ENCODE peak calls at places on chromosomes 16 and 17, in four cellular contexts. One of them, this sample, is unnamed.

GRCh38 chr17:8918811-8919210 is 46.7 kb downstream of the PIK3R5 start:
- DNase-seq in H1: no peak
- DNase-seq in K562: no peak
- DNase-seq in HepG2: no peak
- DNase-seq in this sample: no peak

GRCh38 chr17:71331754-71332153 is 789.1 kb upstream of the SOX9 start:
- DNase-seq in H1: no peak
- DNase-seq in K562: no peak
- DNase-seq in HepG2: no peak
- DNase-seq in this sample: no peak

GRCh38 chr16:85461814-85462404 is 151.2 kb upstream of the GSE1 start:
- DNase-seq in H1: peak; percentile 76
- DNase-seq in K562: peak; percentile 72
- DNase-seq in HepG2: no peak
- DNase-seq in this sample: no peak

GRCh38 chr16:582614-583331 is 7.1 kb upstream of the RAB40C start:
- DNase-seq in H1: peak; percentile 51
- DNase-seq in K562: no peak
- DNase-seq in HepG2: no peak
- DNase-seq in this sample: no peak

GRCh38 chr16:84284168-84284722 is 10.4 kb upstream of the WFDC1 start:
- DNase-seq in H1: peak; percentile 77
- DNase-seq in K562: peak; percentile 35
- DNase-seq in HepG2: peak; percentile 48
- DNase-seq in this sample: no peak

GRCh38 chr17:51050291-51051033 is 70.2 kb downstream of the SPAG9 start:
- DNase-seq in H1: no peak
- DNase-seq in K562: no peak
- DNase-seq in HepG2: no peak
- DNase-seq in this sample: peak; percentile 65

GRCh38 chr17:1487939-1488825 is 4.3 kb downstream of the MYO1C start:
- DNase-seq in H1: peak; percentile 87
- DNase-seq in K562: peak; percentile 67
- DNase-seq in HepG2: peak; percentile 70
- DNase-seq in this sample: no peak

GRCh38 chr16:10009691-10010090 is 172.5 kb downstream of the GRIN2A start:
- DNase-seq in H1: no peak
- DNase-seq in K562: no peak
- DNase-seq in HepG2: no peak
- DNase-seq in this sample: no peak

GRCh38 chr17:28957992-28958355 is 6.7 kb upstream of the PHF12 start:
- DNase-seq in H1: no peak
- DNase-seq in K562: no peak
- DNase-seq in HepG2: no peak
- DNase-seq in this sample: no peak

DNA sequence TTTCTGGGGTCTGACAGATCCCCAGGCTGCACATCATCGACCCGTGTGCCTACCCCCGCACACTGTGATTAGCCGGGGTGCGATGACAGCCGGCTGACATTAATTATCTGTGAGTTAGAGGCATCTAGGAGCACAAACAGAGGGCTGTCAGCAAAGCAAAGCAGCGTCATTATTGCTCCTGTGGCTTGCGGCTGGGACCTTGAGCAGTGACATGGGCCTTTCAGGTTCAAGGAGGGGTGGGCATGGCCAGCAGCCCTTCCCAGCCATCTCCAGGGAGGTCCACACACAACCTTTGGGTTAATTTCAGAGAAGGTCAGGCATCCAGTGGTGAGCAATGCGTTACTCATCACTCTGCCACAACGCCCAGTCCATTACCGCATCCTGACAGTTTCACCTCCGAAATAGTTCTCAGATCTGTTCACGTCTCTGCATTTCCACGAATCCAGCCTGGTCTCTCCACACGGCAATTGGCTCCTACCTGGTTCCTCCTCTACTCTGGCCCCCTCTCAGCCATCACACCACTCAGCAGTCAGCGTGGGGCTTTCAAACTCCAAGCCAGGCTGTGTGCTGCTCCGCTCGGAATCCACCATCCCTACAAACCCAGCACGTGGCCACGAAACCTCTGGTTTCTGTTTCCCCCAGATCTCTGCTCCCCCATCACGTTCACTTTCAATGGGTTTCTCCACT is 249.7 kb upstream of the C16orf82 start:
- DNase-seq in H1: no peak
- DNase-seq in K562: peak; percentile 27
- DNase-seq in HepG2: no peak
- DNase-seq in this sample: no peak
- H3K4me3 ChIP-seq in H1: no peak overlapping the region
- H3K4me3 ChIP-seq in K562: no peak overlapping the region
- H3K4me3 ChIP-seq in HepG2: no peak overlapping the region
- H3K4me3 ChIP-seq in this sample: no peak overlapping the region

GRCh38 chr16:87897563-87898505 is 28.5 kb upstream of the SLC7A5 start:
- DNase-seq in H1: no peak
- DNase-seq in K562: no peak
- DNase-seq in HepG2: no peak
- DNase-seq in this sample: no peak
- TF ChIP-seq ATF2 in H1: no peak
- TF ChIP-seq ATF2 in K562: no peak
- TF ChIP-seq ATF2 in HepG2: no peak
- TF ChIP-seq ATF2 in this sample: no peak

DNA sequence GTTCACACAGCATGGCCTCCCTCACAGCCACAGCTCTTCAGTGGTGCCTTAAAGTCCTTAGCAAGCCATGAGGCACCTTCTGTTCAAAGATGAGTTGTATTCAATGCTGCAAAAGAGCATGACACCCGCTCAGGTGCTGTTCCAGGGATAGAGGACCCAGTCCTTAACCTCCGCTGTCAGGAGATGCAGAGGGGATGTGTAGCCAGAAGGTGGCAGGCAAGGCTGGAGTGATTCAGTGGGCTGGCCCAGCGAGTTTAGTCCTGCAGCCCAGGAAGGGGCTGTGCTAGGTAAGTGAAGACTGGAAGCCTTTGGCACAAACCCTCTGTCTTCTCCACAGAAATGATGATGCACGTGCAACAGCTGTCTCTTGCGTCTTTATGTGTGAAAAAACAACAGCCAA is 25.0 kb upstream of the ADAM11 start:
- DNase-seq in H1: peak; percentile 63
- DNase-seq in K562: peak; percentile 31
- DNase-seq in HepG2: peak; percentile 41
- DNase-seq in this sample: no peak
- H3K4me3 ChIP-seq in H1: no peak overlapping the region
- H3K4me3 ChIP-seq in K562: no peak overlapping the region
- H3K4me3 ChIP-seq in HepG2: no peak overlapping the region
- H3K4me3 ChIP-seq in this sample: no peak overlapping the region

GRCh38 chr17:39527220-39527813 is 66.0 kb downstream of the CDK12 start:
- DNase-seq in H1: no peak
- DNase-seq in K562: peak; percentile 38
- DNase-seq in HepG2: peak; percentile 33
- DNase-seq in this sample: no peak
- TF ChIP-seq ATF2 in H1: no peak
- TF ChIP-seq ATF2 in K562: no peak
- TF ChIP-seq ATF2 in HepG2: no peak
- TF ChIP-seq ATF2 in this sample: no peak

GRCh38 chr17:49814781-49815496 is 26.5 kb downstream of the KAT7 start:
- DNase-seq in H1: no peak
- DNase-seq in K562: no peak
- DNase-seq in HepG2: no peak
- DNase-seq in this sample: no peak

GRCh38 chr17:49817993-49818392 is 29.5 kb downstream of the KAT7 start:
- DNase-seq in H1: no peak
- DNase-seq in K562: no peak
- DNase-seq in HepG2: no peak
- DNase-seq in this sample: no peak

GRCh38 chr17:49819651-49820050 is 28.2 kb downstream of the TAC4 start:
- DNase-seq in H1: no peak
- DNase-seq in K562: no peak
- DNase-seq in HepG2: no peak
- DNase-seq in this sample: no peak

GRCh38 chr17:49819118-49819517 is 28.8 kb downstream of the TAC4 start:
- DNase-seq in H1: no peak
- DNase-seq in K562: no peak
- DNase-seq in HepG2: no peak
- DNase-seq in this sample: no peak

GRCh38 chr17:49815761-49816281 is 27.3 kb downstream of the KAT7 start:
- DNase-seq in H1: no peak
- DNase-seq in K562: no peak
- DNase-seq in HepG2: no peak
- DNase-seq in this sample: no peak
- H3K4me3 ChIP-seq in H1: peak overlapping the region; percentile 16
- H3K4me3 ChIP-seq in K562: no peak overlapping the region
- H3K4me3 ChIP-seq in HepG2: no peak overlapping the region
- H3K4me3 ChIP-seq in this sample: no peak overlapping the region

GRCh38 chr17:59783221-59784016 is 76.0 kb downstream of the VMP1 start:
- DNase-seq in H1: no peak
- DNase-seq in K562: peak; percentile 45
- DNase-seq in HepG2: no peak
- DNase-seq in this sample: no peak

GRCh38 chr17:59790936-59791335 is 83.5 kb downstream of the VMP1 start:
- DNase-seq in H1: no peak
- DNase-seq in K562: no peak
- DNase-seq in HepG2: no peak
- DNase-seq in this sample: no peak

GRCh38 chr17:59786213-59786535 is 78.7 kb downstream of the VMP1 start:
- DNase-seq in H1: no peak
- DNase-seq in K562: no peak
- DNase-seq in HepG2: no peak
- DNase-seq in this sample: no peak

GRCh38 chr17:59786536-59787319 is 79.3 kb downstream of the VMP1 start:
- DNase-seq in H1: no peak
- DNase-seq in K562: peak; percentile 73
- DNase-seq in HepG2: peak; percentile 100
- DNase-seq in this sample: peak; percentile 100

DNA sequence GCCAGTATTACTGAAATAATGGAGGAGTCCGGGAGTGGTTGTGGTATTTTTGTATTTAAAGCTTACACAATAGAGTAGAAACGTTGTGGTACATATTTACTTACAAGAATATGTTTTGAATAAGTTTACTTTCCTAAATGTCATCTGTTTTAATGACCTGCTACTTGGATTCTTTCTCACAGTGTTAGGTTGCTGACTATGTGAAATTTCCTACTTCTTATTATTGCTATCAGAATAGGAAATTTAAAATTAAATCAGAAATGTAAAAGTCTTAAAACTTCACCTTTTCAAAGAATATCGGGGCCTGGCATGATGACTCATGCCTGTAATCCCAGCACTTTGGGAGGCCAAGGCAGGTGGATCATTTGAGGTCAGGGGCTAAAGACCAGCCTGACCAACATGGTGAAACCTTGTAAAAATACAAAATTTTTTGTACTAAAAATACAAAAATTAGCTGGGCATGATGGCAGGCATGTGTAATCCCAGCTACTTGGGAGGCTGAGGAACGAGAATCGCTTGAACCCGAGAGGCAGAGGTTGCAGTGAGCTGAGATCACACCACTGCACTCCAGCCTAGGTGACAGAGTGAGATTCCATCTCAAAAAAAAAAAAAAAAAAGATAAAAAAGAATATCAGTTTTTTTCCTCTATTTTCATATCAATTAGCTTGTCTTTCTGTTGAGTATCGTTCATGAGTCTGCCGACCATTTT is 77.8 kb downstream of the VMP1 start:
- DNase-seq in H1: no peak
- DNase-seq in K562: no peak
- DNase-seq in HepG2: peak; percentile 64
- DNase-seq in this sample: no peak
- TF ChIP-seq ATF2 in H1: no peak
- TF ChIP-seq ATF2 in K562: no peak
- TF ChIP-seq ATF2 in HepG2: peak; percentile 37
- TF ChIP-seq ATF2 in this sample: no peak

GRCh38 chr17:31321481-31321880 is at the start of gene EVI2A:
- DNase-seq in H1: no peak
- DNase-seq in K562: no peak
- DNase-seq in HepG2: no peak
- DNase-seq in this sample: peak; percentile 69
- H3K4me3 ChIP-seq in H1: no peak within 1 kb of the TSS
- H3K4me3 ChIP-seq in K562: no peak within 1 kb of the TSS
- H3K4me3 ChIP-seq in HepG2: no peak within 1 kb of the TSS
- H3K4me3 ChIP-seq in this sample: peak within 1 kb of the TSS; percentile 65

GRCh38 chr17:43962479-43962878 is 8.7 kb upstream of the PYY start:
- DNase-seq in H1: no peak
- DNase-seq in K562: no peak
- DNase-seq in HepG2: no peak
- DNase-seq in this sample: no peak

GRCh38 chr17:43961954-43962353 is 8.2 kb upstream of the PYY start:
- DNase-seq in H1: no peak
- DNase-seq in K562: no peak
- DNase-seq in HepG2: no peak
- DNase-seq in this sample: no peak

GRCh38 chr17:43953746-43954145 is at the start of gene PYY:
- DNase-seq in H1: no peak
- DNase-seq in K562: no peak
- DNase-seq in HepG2: no peak
- DNase-seq in this sample: no peak

GRCh38 chr17:43956222-43956621 is 2.5 kb upstream of the PYY start:
- DNase-seq in H1: no peak
- DNase-seq in K562: no peak
- DNase-seq in HepG2: no peak
- DNase-seq in this sample: no peak

GRCh38 chr17:43958953-43959352 is 5.2 kb upstream of the PYY start:
- DNase-seq in H1: no peak
- DNase-seq in K562: no peak
- DNase-seq in HepG2: no peak
- DNase-seq in this sample: no peak
- TF ChIP-seq ATF2 in H1: no peak
- TF ChIP-seq ATF2 in K562: no peak
- TF ChIP-seq ATF2 in HepG2: no peak
- TF ChIP-seq ATF2 in this sample: no peak

GRCh38 chr16:81136331-81137011 is 40.3 kb upstream of the GCSH start:
- DNase-seq in H1: no peak
- DNase-seq in K562: no peak
- DNase-seq in HepG2: no peak
- DNase-seq in this sample: no peak
- H3K4me3 ChIP-seq in H1: no peak overlapping the region
- H3K4me3 ChIP-seq in K562: no peak overlapping the region
- H3K4me3 ChIP-seq in HepG2: no peak overlapping the region
- H3K4me3 ChIP-seq in this sample: no peak overlapping the region